ENCODE peak calls at places on chromosomes 12 and 14, in five cellular contexts. J is fibroblast of mammary gland, Y is BE2C, Z is uterus, W is cardiac fibroblast. V is an unnamed sample.

GRCh38 chr12:28568709-28569108 is 378.5 kb downstream of the CCDC91 start:
- DNase-seq in J (peak; percentile 66), W (no peak), Y (no peak), Z (no peak), V (no peak)

GRCh38 chr12:49093746-49094103 is 876 bp downstream of the DHH start:
- DNase-seq in W (no peak), J (no peak), Y (no peak), Z (no peak), V (no peak)

GRCh38 chr12:3249081-3249800 is 172.1 kb downstream of the TSPAN9 start:
- DNase-seq in W (no peak), Z (no peak), J (no peak), Y (no peak), V (no peak)

GRCh38 chr14:69327507-69327906 is 67.5 kb downstream of the GALNT16 start:
- DNase-seq in W (no peak), Y (no peak), Z (peak; percentile 4), J (no peak), V (no peak)

GRCh38 chr14:72513994-72514659 is 379.8 kb downstream of the DPF3 start:
- DNase-seq in J (peak; percentile 68), Z (no peak), Y (no peak), W (peak; percentile 69), V (peak; percentile 48)

GRCh38 chr14:98010791-98011190 is 1213.6 kb downstream of the VRK1 start:
- DNase-seq in Y (no peak), W (no peak), Z (no peak), J (no peak), V (no peak)

GRCh38 chr14:105414456-105415371 is 4.9 kb upstream of the MTA1 start:
- DNase-seq in W (peak; percentile 76), Y (peak; percentile 77), Z (peak; percentile 81), J (peak; percentile 61), V (peak; percentile 54)

GRCh38 chr12:63915105-63915830 is 70.8 kb downstream of the SRGAP1 start:
- DNase-seq in J (peak; percentile 78), Y (no peak), Z (no peak), W (peak; percentile 68), V (peak; percentile 55)

GRCh38 chr14:92704036-92704804 is 44.2 kb downstream of the LGMN start:
- DNase-seq in Z (no peak), Y (no peak), W (no peak), J (no peak), V (no peak)

GRCh38 chr14:104742586-104743455 is 10.1 kb upstream of the SIVA1 start:
- DNase-seq in Y (no peak), J (no peak), W (no peak), Z (no peak), V (no peak)

GRCh38 chr12:12755923-12756322 is 29.5 kb upstream of the APOLD1 start:
- DNase-seq in W (no peak), J (no peak), Z (no peak), Y (no peak), V (no peak)

GRCh38 chr12:109461049-109461845 is 15.9 kb downstream of the KCTD10 start:
- DNase-seq in Y (no peak), Z (no peak), W (peak; percentile 60), J (peak; percentile 64), V (no peak)

GRCh38 chr12:89796798-89797382 is 88.3 kb upstream of the ATP2B1 start:
- DNase-seq in Z (no peak), Y (no peak), J (no peak), W (no peak), V (no peak)

GRCh38 chr12:85509857-85510256 is 229.8 kb downstream of the ALX1 start:
- DNase-seq in J (no peak), Z (no peak), W (no peak), Y (no peak), V (no peak)

GRCh38 chr12:111841236-111841749 is 735 bp upstream of the MAPKAPK5 start:
- DNase-seq in W (peak; percentile 9), J (peak; percentile 22), Y (no peak), Z (no peak), V (peak; percentile 30)

GRCh38 chr12:70606001-70606400 is 31.2 kb downstream of the PTPRB start:
- DNase-seq in Z (no peak), Y (no peak), J (peak; percentile 41), W (no peak), V (peak; percentile 78)

GRCh38 chr12:66119229-66119869 is 11.2 kb downstream of the LLPH start:
- DNase-seq in Y (no peak), Z (no peak), J (peak; percentile 55), W (no peak), V (no peak)

GRCh38 chr12:48000878-48001321 is 3.4 kb downstream of the COL2A1 start:
- DNase-seq in Y (peak; percentile 52), Z (no peak), J (peak; percentile 69), W (peak; percentile 62), V (peak; percentile 97)

GRCh38 chr12:57836442-57837375 is 9.8 kb downstream of the CTDSP2 start:
- DNase-seq in Y (no peak), W (peak; percentile 95), Z (peak; percentile 89), J (peak; percentile 70), V (peak; percentile 53)

GRCh38 chr12:14840616-14841015 is 2.7 kb downstream of the ART4 start:
- DNase-seq in Y (no peak), Z (no peak), W (no peak), J (no peak), V (no peak)

GRCh38 chr14:99289394-99290189 is 17.6 kb upstream of the BCL11B start:
- DNase-seq in J (no peak), W (no peak), Y (no peak), Z (no peak), V (no peak)

GRCh38 chr14:28242895-28243294 is 523.7 kb upstream of the FOXG1 start:
- DNase-seq in W (no peak), J (no peak), Z (no peak), Y (no peak), V (no peak)

GRCh38 chr14:52032196-52032865 is 36.5 kb downstream of the NID2 start:
- DNase-seq in W (peak; percentile 85), Z (no peak), Y (no peak), J (peak; percentile 86), V (no peak)

GRCh38 chr12:129681151-129681550 is 222.7 kb downstream of the TMEM132D start:
- DNase-seq in Y (no peak), W (no peak), Z (no peak), J (no peak), V (no peak)

GRCh38 chr12:44021471-44021971 is 185.6 kb downstream of the TMEM117 start:
- DNase-seq in Z (no peak), J (no peak), Y (no peak), W (no peak), V (no peak)

GRCh38 chr14:79418649-79419415 is 792.5 kb downstream of the DIO2 start:
- DNase-seq in W (no peak), Z (no peak), J (no peak), Y (no peak), V (no peak)

GRCh38 chr14:22837750-22838538 is 1.6 kb downstream of the MMP14 start:
- DNase-seq in Y (no peak), Z (peak; percentile 88), J (peak; percentile 63), W (peak; percentile 80), V (peak; percentile 45)

GRCh38 chr14:22835505-22835904 is 880 bp upstream of the MMP14 start:
- DNase-seq in J (no peak), W (no peak), Z (no peak), Y (no peak), V (no peak)

GRCh38 chr14:22836301-22837058 is at the start of gene MMP14:
- DNase-seq in W (peak; percentile 95), J (peak; percentile 92), Y (no peak), Z (peak; percentile 85), V (peak; percentile 74)

GRCh38 chr14:22838631-22839041 is 2.3 kb downstream of the MMP14 start:
- DNase-seq in Y (no peak), W (peak; percentile 73), J (peak; percentile 84), Z (peak; percentile 60), V (peak; percentile 43)

DNA sequence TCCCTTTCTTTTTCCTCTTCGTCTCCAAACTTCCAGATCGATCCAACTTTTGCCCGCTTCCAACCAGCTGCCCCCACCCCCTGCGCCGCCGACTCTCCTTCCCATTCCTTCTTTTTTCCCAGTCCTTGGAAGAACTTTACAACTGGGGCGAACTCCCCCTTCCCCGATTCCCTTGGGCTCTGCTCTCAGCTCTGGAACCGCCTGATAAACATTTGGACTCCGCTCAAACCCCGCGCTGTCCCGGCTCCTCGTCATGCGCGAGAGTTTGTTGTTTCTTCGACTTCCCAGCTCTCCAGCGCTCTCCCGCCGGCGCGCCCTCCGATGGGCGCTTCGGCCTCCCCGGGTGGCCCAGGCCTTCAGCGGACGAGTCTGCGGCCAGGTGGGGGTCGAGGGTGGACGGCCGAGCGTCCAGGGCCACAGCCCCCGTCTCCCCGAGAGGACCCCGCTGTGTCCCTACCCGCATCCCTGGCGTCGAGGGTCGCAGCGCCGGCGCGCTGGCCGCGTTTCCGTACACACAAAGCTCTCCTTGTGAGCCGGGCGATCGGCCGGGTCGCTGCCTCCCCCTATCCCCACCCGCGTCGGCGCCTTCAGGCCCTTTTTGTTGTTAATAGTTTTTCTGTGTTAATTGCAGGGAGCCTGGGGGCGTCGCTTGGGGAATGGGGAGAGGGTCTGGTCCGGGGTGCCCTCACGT is 819 bp downstream of the MMP14 start:
- DNase-seq in Y (no peak), W (peak; percentile 61), Z (peak; percentile 70), J (peak; percentile 45), V (peak; percentile 50)
- TF ChIP-seq CTCF in Y (no peak), W (no peak), Z (no peak), J (no peak), V (no peak)

DNA sequence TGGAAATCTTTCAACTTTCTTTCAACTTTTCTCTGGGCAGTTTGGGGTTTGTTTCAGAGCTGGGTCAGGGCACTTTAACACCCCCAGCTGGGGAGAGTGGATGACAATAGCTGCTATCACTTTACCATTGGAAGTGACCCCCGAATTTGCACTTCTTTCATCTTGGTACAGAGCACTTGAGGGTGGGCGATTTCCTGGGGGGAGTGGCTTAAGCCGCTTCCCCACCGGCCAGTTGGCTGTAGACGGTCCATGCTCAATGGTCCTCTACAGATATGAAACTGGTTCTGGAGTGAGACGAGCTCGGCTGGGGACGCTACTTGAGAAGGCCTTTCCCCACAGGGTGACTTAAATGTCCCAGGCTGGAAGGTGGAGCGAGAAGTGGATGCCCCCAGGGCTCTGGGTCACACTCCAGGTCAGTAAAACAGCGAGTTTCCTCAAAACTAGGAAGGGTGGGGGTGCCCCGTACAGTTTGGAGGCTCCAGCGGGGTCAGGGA is at the start of gene VRTN:
- DNase-seq in Y (no peak), Z (no peak), J (no peak), W (no peak), V (no peak)
- H3K4me3 ChIP-seq in Y (no peak within 1 kb of the TSS), Z (no peak within 1 kb of the TSS), J (no peak within 1 kb of the TSS), W (no peak within 1 kb of the TSS), V (no peak within 1 kb of the TSS)

GRCh38 chr14:74793506-74794155 is 30.5 kb downstream of the YLPM1 start:
- DNase-seq in Z (no peak), Y (no peak), W (peak; percentile 11), J (peak; percentile 36), V (peak; percentile 4)
- TF ChIP-seq CTCF in Z (no peak), Y (peak; percentile 47), W (peak; percentile 61), J (peak; percentile 51), V (peak; percentile 27)

GRCh38 chr12:101066489-101066888 is 143.5 kb downstream of the SLC5A8 start:
- DNase-seq in J (no peak), Y (no peak), W (no peak), Z (no peak), V (no peak)

GRCh38 chr12:101064721-101065120 is 145.3 kb downstream of the SLC5A8 start:
- DNase-seq in Z (no peak), J (no peak), Y (no peak), W (no peak), V (peak; percentile 89)

DNA sequence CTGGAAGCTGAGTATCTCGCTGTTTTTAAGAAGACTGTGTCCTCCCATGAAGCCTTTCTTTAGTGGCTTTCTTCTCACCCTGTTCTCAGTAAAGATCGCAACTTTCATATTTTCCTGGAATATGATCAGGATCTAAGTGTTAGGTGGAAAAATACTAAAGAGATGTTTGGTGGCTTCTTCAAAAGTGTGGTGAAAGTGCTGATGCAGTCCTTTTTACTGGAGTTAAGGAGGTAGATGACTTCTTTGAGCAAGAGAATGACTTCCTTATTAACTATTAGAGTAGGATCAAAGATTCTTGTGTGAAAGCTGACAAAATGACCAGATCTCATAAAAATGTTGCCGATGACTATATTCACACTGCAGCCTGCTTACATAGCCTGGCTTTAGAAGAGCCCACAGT is 141.6 kb downstream of the SLC5A8 start:
- DNase-seq in J (no peak), Y (no peak), W (no peak), Z (no peak), V (no peak)
- H3K4me3 ChIP-seq in J (no peak overlapping the region), Y (no peak overlapping the region), W (no peak overlapping the region), Z (no peak overlapping the region), V (no peak overlapping the region)

V was measured in epithelial cell of esophagus.